ENCODE peak calls at places on chromosomes 16 and 17, in five cellular contexts. One of them, this sample, is unnamed.
A peak's percentile ranks its signal among the peaks of the same experiment; 100 is the strongest.

GRCh38 chr17:36485027-36485426 is 1.5 kb upstream of the ZNHIT3 start:
- DNase-seq in body of pancreas: no peak
- DNase-seq in adrenal gland: no peak
- DNase-seq in endothelial cell of umbilical vein: no peak
- DNase-seq in IMR-90: no peak
- DNase-seq in this sample: no peak

GRCh38 chr17:29042679-29043538 is at the start of gene PIPOX:
- DNase-seq in body of pancreas: peak; percentile 42
- DNase-seq in adrenal gland: peak; percentile 66
- DNase-seq in endothelial cell of umbilical vein: peak; percentile 54
- DNase-seq in IMR-90: peak; percentile 15
- DNase-seq in this sample: no peak

GRCh38 chr16:87723224-87723619 is 42.6 kb downstream of the KLHDC4 start:
- DNase-seq in body of pancreas: peak; percentile 63
- DNase-seq in adrenal gland: peak; percentile 24
- DNase-seq in endothelial cell of umbilical vein: peak; percentile 88
- DNase-seq in IMR-90: peak; percentile 97
- DNase-seq in this sample: no peak

GRCh38 chr16:69199382-69199781 is 12.4 kb downstream of the SNTB2 start:
- DNase-seq in body of pancreas: no peak
- DNase-seq in adrenal gland: peak; percentile 68
- DNase-seq in endothelial cell of umbilical vein: no peak
- DNase-seq in IMR-90: peak; percentile 78
- DNase-seq in this sample: peak; percentile 45

GRCh38 chr17:70314506-70314905 is 145.2 kb downstream of the KCNJ2 start:
- DNase-seq in body of pancreas: no peak
- DNase-seq in adrenal gland: no peak
- DNase-seq in endothelial cell of umbilical vein: no peak
- DNase-seq in IMR-90: no peak
- DNase-seq in this sample: no peak

GRCh38 chr17:30093463-30094147 is 23.0 kb upstream of the NSRP1 start:
- DNase-seq in body of pancreas: peak; percentile 53
- DNase-seq in adrenal gland: peak; percentile 27
- DNase-seq in endothelial cell of umbilical vein: peak; percentile 72
- DNase-seq in IMR-90: peak; percentile 58
- DNase-seq in this sample: no peak

GRCh38 chr16:50316848-50317630 is 50.7 kb downstream of the ADCY7 start:
- DNase-seq in body of pancreas: no peak
- DNase-seq in adrenal gland: no peak
- DNase-seq in endothelial cell of umbilical vein: no peak
- DNase-seq in IMR-90: no peak
- DNase-seq in this sample: no peak

GRCh38 chr17:35119370-35120185 is at the start of gene RAD51D:
- DNase-seq in body of pancreas: peak; percentile 73
- DNase-seq in adrenal gland: peak; percentile 60
- DNase-seq in endothelial cell of umbilical vein: peak; percentile 75
- DNase-seq in IMR-90: peak; percentile 56
- DNase-seq in this sample: peak; percentile 73

GRCh38 chr16:79272141-79272577 is 328.4 kb downstream of the MAF start:
- DNase-seq in body of pancreas: no peak
- DNase-seq in adrenal gland: no peak
- DNase-seq in endothelial cell of umbilical vein: no peak
- DNase-seq in IMR-90: no peak
- DNase-seq in this sample: no peak

GRCh38 chr16:67115649-67116048 is 5.9 kb downstream of the PHAF1 start:
- DNase-seq in body of pancreas: no peak
- DNase-seq in adrenal gland: no peak
- DNase-seq in endothelial cell of umbilical vein: no peak
- DNase-seq in IMR-90: peak; percentile 95
- DNase-seq in this sample: no peak

GRCh38 chr17:37605813-37606505 is 3.3 kb downstream of the SYNRG start:
- DNase-seq in body of pancreas: peak; percentile 4
- DNase-seq in adrenal gland: no peak
- DNase-seq in endothelial cell of umbilical vein: peak; percentile 9
- DNase-seq in IMR-90: no peak
- DNase-seq in this sample: no peak

GRCh38 chr16:56513972-56514371 is 5.9 kb downstream of the BBS2 start:
- DNase-seq in body of pancreas: peak; percentile 69
- DNase-seq in adrenal gland: peak; percentile 56
- DNase-seq in endothelial cell of umbilical vein: peak; percentile 79
- DNase-seq in IMR-90: peak; percentile 74
- DNase-seq in this sample: no peak

GRCh38 chr16:85270365-85270764 is 158.1 kb upstream of the CIBAR2 start:
- DNase-seq in body of pancreas: no peak
- DNase-seq in adrenal gland: no peak
- DNase-seq in endothelial cell of umbilical vein: no peak
- DNase-seq in IMR-90: no peak
- DNase-seq in this sample: no peak
- TF ChIP-seq POLR2A in body of pancreas: no peak
- TF ChIP-seq POLR2A in adrenal gland: no peak
- TF ChIP-seq POLR2A in endothelial cell of umbilical vein: no peak
- TF ChIP-seq POLR2A in IMR-90: no peak
- TF ChIP-seq POLR2A in this sample: no peak

GRCh38 chr17:44904001-44904984 is 5.0 kb upstream of the EFTUD2 start:
- DNase-seq in body of pancreas: no peak
- DNase-seq in adrenal gland: no peak
- DNase-seq in endothelial cell of umbilical vein: no peak
- DNase-seq in IMR-90: no peak
- DNase-seq in this sample: no peak
- H3K27ac ChIP-seq in body of pancreas: no peak overlapping the region
- H3K27ac ChIP-seq in adrenal gland: no peak overlapping the region
- H3K27ac ChIP-seq in endothelial cell of umbilical vein: no peak overlapping the region
- H3K27ac ChIP-seq in IMR-90: no peak overlapping the region
- H3K27ac ChIP-seq in this sample: no peak overlapping the region

DNA sequence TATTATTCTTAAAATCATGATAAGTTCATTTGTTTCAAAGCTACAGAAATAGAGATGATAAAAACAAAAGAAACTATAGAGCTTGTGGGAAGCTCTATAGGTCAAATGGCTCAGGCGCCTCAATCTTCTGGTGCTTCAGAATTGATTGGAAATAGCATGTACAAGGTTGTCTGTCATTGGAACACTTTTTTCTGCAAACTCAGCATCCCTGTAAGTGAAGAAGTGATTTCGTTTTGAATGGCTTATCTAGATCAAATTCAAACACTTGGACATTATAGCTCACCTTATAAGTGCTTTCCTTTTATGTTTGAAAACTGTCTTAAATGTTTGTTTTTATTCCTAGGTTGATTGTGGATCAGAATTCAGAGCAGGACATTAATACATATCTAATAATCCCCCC is 103.7 kb downstream of the SKAP1 start:
- DNase-seq in body of pancreas: no peak
- DNase-seq in adrenal gland: no peak
- DNase-seq in endothelial cell of umbilical vein: no peak
- DNase-seq in IMR-90: no peak
- DNase-seq in this sample: no peak
- H3K27me3 ChIP-seq in body of pancreas: no peaks in the 10 kb centered on the region
- H3K27me3 ChIP-seq in adrenal gland: no peaks in the 10 kb centered on the region
- H3K27me3 ChIP-seq in endothelial cell of umbilical vein: no peaks in the 10 kb centered on the region
- H3K27me3 ChIP-seq in IMR-90: peaks cover 47% of the 10 kb centered on the region
- H3K27me3 ChIP-seq in this sample: no peaks in the 10 kb centered on the region

DNA sequence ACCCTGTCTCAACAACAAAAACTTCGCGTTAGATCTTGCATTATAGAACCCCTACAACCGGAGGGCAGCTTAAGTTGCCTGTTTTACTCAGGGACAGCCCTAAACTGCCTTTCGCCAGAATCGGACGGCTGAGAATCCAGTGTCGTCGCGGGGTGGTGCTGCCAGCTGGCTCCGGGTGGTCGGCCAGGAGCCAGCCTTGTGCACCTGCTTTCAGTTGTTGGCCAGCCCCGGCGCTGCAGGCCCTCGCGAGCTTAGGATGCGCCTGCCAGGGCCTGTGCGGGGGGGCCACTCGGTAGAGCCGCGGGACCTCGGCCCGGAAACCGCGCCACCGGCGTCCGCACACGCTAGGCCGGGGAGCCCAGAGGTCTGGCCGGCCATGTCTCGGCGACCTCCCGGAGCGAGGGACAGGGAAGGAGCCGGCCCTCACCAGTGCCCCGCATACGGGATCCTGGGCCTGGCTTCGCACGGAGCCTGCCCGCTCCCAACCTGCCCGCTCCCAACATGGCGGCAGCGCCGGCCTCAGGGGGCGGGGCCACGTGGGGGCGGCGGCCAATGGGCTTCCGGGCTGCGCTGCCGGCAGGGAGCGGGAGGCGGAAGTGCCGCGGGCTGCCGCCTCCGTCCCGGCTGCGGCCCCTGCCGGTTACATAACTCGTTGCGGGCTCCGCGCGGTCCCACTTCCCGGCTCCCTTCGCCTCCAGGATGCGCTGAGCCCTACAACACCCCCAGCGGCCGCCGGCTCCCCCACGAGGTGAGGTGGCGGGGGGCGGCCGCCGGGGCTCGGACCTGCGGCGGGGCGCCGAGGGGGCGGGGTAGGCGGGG is 14.2 kb downstream of the NAA60 start:
- DNase-seq in body of pancreas: peak; percentile 95
- DNase-seq in adrenal gland: peak; percentile 92
- DNase-seq in endothelial cell of umbilical vein: peak; percentile 88
- DNase-seq in IMR-90: peak; percentile 87
- DNase-seq in this sample: peak; percentile 90
- TF ChIP-seq POLR2A in body of pancreas: peak; percentile 75
- TF ChIP-seq POLR2A in adrenal gland: peak; percentile 18
- TF ChIP-seq POLR2A in endothelial cell of umbilical vein: peak; percentile 77
- TF ChIP-seq POLR2A in IMR-90: peak; percentile 82
- TF ChIP-seq POLR2A in this sample: peak; percentile 63

DNA sequence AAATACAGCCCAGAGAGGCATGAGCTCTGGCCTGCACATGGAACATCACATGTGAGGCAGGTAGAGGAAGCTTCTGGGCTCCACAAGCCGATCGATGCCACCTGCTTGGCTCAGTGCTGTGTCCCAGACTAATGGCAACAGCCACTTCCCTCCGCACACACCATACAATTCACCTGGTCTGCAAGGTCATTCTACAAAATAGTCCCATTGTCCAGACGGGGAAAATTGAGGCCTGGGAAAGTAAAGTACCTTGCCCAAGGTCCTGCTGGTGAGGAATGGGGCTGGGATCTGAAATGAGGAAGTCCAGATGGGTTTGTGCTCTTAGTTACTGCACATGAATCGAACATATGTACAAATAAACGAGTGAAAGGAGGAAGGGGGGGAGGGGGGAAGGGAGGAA is 88.0 kb downstream of the LITAF start:
- DNase-seq in body of pancreas: peak; percentile 45
- DNase-seq in adrenal gland: no peak
- DNase-seq in endothelial cell of umbilical vein: no peak
- DNase-seq in IMR-90: no peak
- DNase-seq in this sample: no peak
- H3K27ac ChIP-seq in body of pancreas: no peak overlapping the region
- H3K27ac ChIP-seq in adrenal gland: no peak overlapping the region
- H3K27ac ChIP-seq in endothelial cell of umbilical vein: no peak overlapping the region
- H3K27ac ChIP-seq in IMR-90: no peak overlapping the region
- H3K27ac ChIP-seq in this sample: no peak overlapping the region

DNA sequence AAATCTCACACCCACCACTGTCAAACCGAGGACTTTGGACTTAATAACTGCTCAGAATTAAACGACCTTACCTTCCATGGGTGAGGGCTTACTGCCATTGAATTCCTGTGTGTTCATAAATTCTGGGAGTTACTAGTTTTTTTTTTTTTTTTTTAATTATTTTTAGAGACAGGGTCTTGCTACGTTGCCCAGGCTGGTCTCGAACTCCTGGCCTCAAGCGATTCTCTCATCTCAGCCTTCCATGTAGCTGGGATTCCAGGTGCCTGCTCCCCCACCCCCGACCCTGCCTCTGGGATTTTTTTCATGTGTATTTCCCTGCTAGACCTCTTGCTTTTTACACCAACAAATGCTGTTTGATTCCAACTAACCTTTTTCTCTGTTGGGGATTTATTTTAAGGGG is 14.9 kb upstream of the CD300A start:
- DNase-seq in body of pancreas: no peak
- DNase-seq in adrenal gland: no peak
- DNase-seq in endothelial cell of umbilical vein: no peak
- DNase-seq in IMR-90: no peak
- DNase-seq in this sample: no peak
- H3K27me3 ChIP-seq in body of pancreas: no peaks in the 10 kb centered on the region
- H3K27me3 ChIP-seq in adrenal gland: no peaks in the 10 kb centered on the region
- H3K27me3 ChIP-seq in endothelial cell of umbilical vein: no peaks in the 10 kb centered on the region
- H3K27me3 ChIP-seq in IMR-90: no peaks in the 10 kb centered on the region
- H3K27me3 ChIP-seq in this sample: no peaks in the 10 kb centered on the region

DNA sequence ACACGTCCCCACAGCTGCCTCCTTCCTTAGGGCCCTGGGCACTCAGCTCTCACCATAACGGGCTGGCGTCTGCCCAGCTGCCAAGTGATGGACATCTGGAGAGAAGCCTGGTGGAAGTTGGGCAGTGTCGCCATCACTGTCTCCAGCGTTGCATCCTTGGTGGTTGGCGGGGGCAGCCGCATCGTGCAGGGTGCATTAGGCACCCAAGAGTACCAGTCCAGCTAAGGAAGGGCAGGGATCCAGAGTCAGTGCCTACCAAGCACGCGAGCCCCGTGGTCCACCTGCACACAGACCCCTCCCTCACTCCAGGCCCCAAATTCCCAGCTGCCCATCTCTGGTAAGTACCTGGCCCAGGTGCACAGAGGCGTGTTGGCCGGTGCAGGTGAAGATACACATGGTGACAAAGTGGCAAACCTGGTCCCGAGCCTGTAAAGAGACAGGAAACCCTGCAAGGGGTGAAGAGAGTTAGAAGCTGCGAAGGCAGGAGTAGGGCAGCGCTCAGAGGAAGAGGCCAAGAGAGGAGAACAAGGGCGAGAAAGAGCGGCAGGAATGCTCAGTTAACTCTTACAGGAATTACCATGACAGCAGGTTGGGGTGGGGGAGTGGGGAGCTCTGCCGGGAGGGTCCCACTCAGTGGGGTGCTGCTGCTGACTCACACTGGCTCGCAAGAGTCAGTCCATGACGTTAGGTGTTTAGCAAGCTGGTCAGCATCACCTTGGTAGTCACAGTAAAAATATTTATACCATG is 9.5 kb downstream of the ALOX15 start:
- DNase-seq in body of pancreas: no peak
- DNase-seq in adrenal gland: no peak
- DNase-seq in endothelial cell of umbilical vein: no peak
- DNase-seq in IMR-90: peak; percentile 47
- DNase-seq in this sample: no peak
- TF ChIP-seq POLR2A in body of pancreas: no peak
- TF ChIP-seq POLR2A in adrenal gland: no peak
- TF ChIP-seq POLR2A in endothelial cell of umbilical vein: no peak
- TF ChIP-seq POLR2A in IMR-90: no peak
- TF ChIP-seq POLR2A in this sample: no peak

This sample was measured in ovary.